ENCODE peak calls at places on chromosomes 1 and 21, in five cellular contexts. One of them, this sample, is unnamed.
A peak's percentile ranks its signal among the peaks of the same experiment; 100 is the strongest.

GRCh38 chr1:102941364-102941947 is 166.9 kb downstream of the COL11A1 start:
- DNase-seq in pancreas: no peak
- DNase-seq in aorta: no peak
- DNase-seq in kidney: no peak
- DNase-seq in A549: peak; percentile 0
- DNase-seq in this sample: no peak

GRCh38 chr1:25030674-25031589 is 100.9 kb upstream of the RUNX3 start:
- DNase-seq in aorta: no peak
- DNase-seq in pancreas: no peak
- DNase-seq in A549: no peak
- DNase-seq in kidney: peak; percentile 44
- DNase-seq in this sample: no peak

GRCh38 chr1:89736937-89737733 is 83.7 kb upstream of the LRRC8D start:
- DNase-seq in A549: no peak
- DNase-seq in aorta: no peak
- DNase-seq in kidney: no peak
- DNase-seq in pancreas: no peak
- DNase-seq in this sample: no peak

GRCh38 chr1:182783068-182783467 is 6.5 kb upstream of the NPL start:
- DNase-seq in kidney: no peak
- DNase-seq in pancreas: no peak
- DNase-seq in aorta: no peak
- DNase-seq in A549: no peak
- DNase-seq in this sample: no peak

GRCh38 chr1:84145051-84145450 is 980 bp downstream of the PRKACB start:
- DNase-seq in A549: no peak
- DNase-seq in kidney: no peak
- DNase-seq in aorta: no peak
- DNase-seq in pancreas: no peak
- DNase-seq in this sample: no peak

GRCh38 chr1:109636201-109636952 is 16.7 kb downstream of the AMPD2 start:
- DNase-seq in kidney: no peak
- DNase-seq in A549: peak; percentile 34
- DNase-seq in pancreas: no peak
- DNase-seq in aorta: no peak
- DNase-seq in this sample: no peak

GRCh38 chr1:90687747-90688146 is 29.4 kb downstream of the BARHL2 start:
- DNase-seq in aorta: no peak
- DNase-seq in pancreas: no peak
- DNase-seq in A549: no peak
- DNase-seq in kidney: no peak
- DNase-seq in this sample: no peak

GRCh38 chr1:204362984-204363334 is 3.2 kb upstream of the PLEKHA6 start:
- DNase-seq in A549: no peak
- DNase-seq in aorta: no peak
- DNase-seq in kidney: no peak
- DNase-seq in pancreas: no peak
- DNase-seq in this sample: no peak

GRCh38 chr1:218496561-218496960 is 151.4 kb downstream of the TGFB2 start:
- DNase-seq in aorta: no peak
- DNase-seq in kidney: no peak
- DNase-seq in pancreas: no peak
- DNase-seq in A549: peak; percentile 99
- DNase-seq in this sample: no peak

GRCh38 chr1:168550971-168551370 is 7.2 kb upstream of the XCL2 start:
- DNase-seq in kidney: no peak
- DNase-seq in A549: peak; percentile 21
- DNase-seq in pancreas: no peak
- DNase-seq in aorta: no peak
- DNase-seq in this sample: no peak

GRCh38 chr1:63824386-63824898 is 50.6 kb downstream of the ROR1 start:
- DNase-seq in aorta: no peak
- DNase-seq in kidney: no peak
- DNase-seq in pancreas: no peak
- DNase-seq in A549: no peak
- DNase-seq in this sample: no peak

GRCh38 chr1:240687820-240688219 is 75.9 kb upstream of the GREM2 start:
- DNase-seq in pancreas: no peak
- DNase-seq in aorta: no peak
- DNase-seq in kidney: no peak
- DNase-seq in A549: no peak
- DNase-seq in this sample: no peak

GRCh38 chr1:112689842-112690237 is 15.4 kb downstream of the MOV10 start:
- DNase-seq in aorta: peak; percentile 53
- DNase-seq in kidney: peak; percentile 35
- DNase-seq in A549: no peak
- DNase-seq in pancreas: no peak
- DNase-seq in this sample: no peak

GRCh38 chr1:91121366-91121765 is 99.5 kb upstream of the ZNF644 start:
- DNase-seq in kidney: no peak
- DNase-seq in A549: no peak
- DNase-seq in pancreas: no peak
- DNase-seq in aorta: no peak
- DNase-seq in this sample: no peak

GRCh38 chr1:98002288-98002687 is 81.5 kb upstream of the DPYD start:
- DNase-seq in A549: no peak
- DNase-seq in pancreas: no peak
- DNase-seq in aorta: no peak
- DNase-seq in kidney: no peak
- DNase-seq in this sample: no peak

GRCh38 chr1:209839875-209840491 is 12.2 kb downstream of the UTP25 start:
- DNase-seq in kidney: no peak
- DNase-seq in aorta: no peak
- DNase-seq in A549: peak; percentile 77
- DNase-seq in pancreas: no peak
- DNase-seq in this sample: no peak

GRCh38 chr1:229254910-229255541 is 15.9 kb upstream of the RAB4A start:
- DNase-seq in aorta: no peak
- DNase-seq in A549: peak; percentile 57
- DNase-seq in pancreas: no peak
- DNase-seq in kidney: no peak
- DNase-seq in this sample: no peak

GRCh38 chr1:236673284-236673919 is 12.9 kb upstream of the ACTN2 start:
- DNase-seq in A549: no peak
- DNase-seq in pancreas: no peak
- DNase-seq in aorta: no peak
- DNase-seq in kidney: no peak
- DNase-seq in this sample: no peak

GRCh38 chr1:201737350-201738060 is 91.5 kb upstream of the IPO9 start:
- DNase-seq in A549: no peak
- DNase-seq in kidney: no peak
- DNase-seq in aorta: no peak
- DNase-seq in pancreas: no peak
- DNase-seq in this sample: no peak

GRCh38 chr1:110634455-110635281 is 28.5 kb upstream of the KCNA2 start:
- DNase-seq in kidney: peak; percentile 92
- DNase-seq in A549: no peak
- DNase-seq in pancreas: peak; percentile 83
- DNase-seq in aorta: peak; percentile 91
- DNase-seq in this sample: peak; percentile 81

GRCh38 chr1:40853113-40853999 is 8.8 kb downstream of the CITED4 start:
- DNase-seq in kidney: no peak
- DNase-seq in aorta: no peak
- DNase-seq in A549: no peak
- DNase-seq in pancreas: no peak
- DNase-seq in this sample: no peak

GRCh38 chr21:44415073-44416025 is 40.0 kb upstream of the LRRC3 start:
- DNase-seq in A549: no peak
- DNase-seq in aorta: peak; percentile 63
- DNase-seq in pancreas: peak; percentile 24
- DNase-seq in kidney: peak; percentile 25
- DNase-seq in this sample: peak; percentile 29

GRCh38 chr21:32955307-32955937 is 70.3 kb upstream of the OLIG2 start:
- DNase-seq in aorta: no peak
- DNase-seq in A549: no peak
- DNase-seq in pancreas: no peak
- DNase-seq in kidney: no peak
- DNase-seq in this sample: no peak

GRCh38 chr1:107141491-107142369 is 891 bp downstream of the NTNG1 start:
- DNase-seq in A549: peak; percentile 36
- DNase-seq in kidney: peak; percentile 77
- DNase-seq in aorta: peak; percentile 76
- DNase-seq in pancreas: peak; percentile 58
- DNase-seq in this sample: peak; percentile 65

GRCh38 chr1:29264773-29265389 is 28.6 kb downstream of the PTPRU start:
- DNase-seq in A549: no peak
- DNase-seq in aorta: no peak
- DNase-seq in pancreas: no peak
- DNase-seq in kidney: no peak
- DNase-seq in this sample: no peak

GRCh38 chr21:32463367-32463766 is 50.9 kb downstream of the EVA1C start:
- DNase-seq in pancreas: no peak
- DNase-seq in A549: peak; percentile 90
- DNase-seq in aorta: no peak
- DNase-seq in kidney: peak; percentile 64
- DNase-seq in this sample: no peak

GRCh38 chr1:88935522-88936222 is 44.3 kb upstream of the GTF2B start:
- DNase-seq in pancreas: no peak
- DNase-seq in aorta: no peak
- DNase-seq in A549: peak; percentile 28
- DNase-seq in kidney: no peak
- DNase-seq in this sample: no peak

GRCh38 chr21:37907076-37907475 is 9.2 kb downstream of the KCNJ6 start:
- DNase-seq in pancreas: no peak
- DNase-seq in kidney: no peak
- DNase-seq in A549: no peak
- DNase-seq in aorta: no peak
- DNase-seq in this sample: no peak

DNA sequence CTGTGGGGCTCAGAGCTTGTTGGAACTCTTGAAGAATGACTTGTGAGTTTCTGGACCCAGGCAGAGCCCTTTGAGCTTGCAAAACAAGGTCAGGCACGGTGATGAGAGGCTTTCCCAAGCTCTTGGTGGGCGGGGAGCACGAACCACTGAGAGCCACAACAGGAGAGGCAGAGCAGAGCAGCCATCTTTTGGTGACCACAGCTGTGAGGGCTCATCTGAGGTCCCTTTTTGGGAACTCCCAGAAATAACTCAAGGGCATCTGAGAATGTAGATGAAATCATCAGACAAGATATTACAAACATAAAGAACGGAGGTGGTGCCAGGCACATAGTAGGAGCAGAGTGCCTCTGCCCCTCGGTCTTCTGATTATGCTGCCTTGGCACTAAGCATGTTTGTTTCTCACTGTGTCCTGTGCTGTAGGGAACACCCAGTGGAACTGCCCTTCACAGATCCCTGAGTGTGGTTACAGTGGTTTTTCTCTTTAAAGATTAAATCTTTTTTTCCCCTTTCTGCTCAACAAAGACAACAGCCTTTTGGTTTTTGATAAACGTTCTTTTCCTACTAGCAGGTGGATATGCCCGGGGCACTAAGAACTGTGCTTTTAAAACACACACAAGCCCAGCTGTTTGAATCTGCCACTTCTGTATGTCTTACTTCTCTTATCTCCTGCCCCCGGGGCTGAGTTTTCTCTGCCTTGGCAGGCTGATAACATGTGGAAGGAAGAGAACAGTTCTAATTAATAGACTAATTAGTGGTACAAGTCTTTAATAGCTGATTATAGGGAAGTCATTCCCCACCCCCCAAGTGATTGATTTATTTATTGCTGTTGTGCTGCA is 37.7 kb downstream of the CD34 start:
- DNase-seq in pancreas: no peak
- DNase-seq in aorta: no peak
- DNase-seq in A549: no peak
- DNase-seq in kidney: no peak
- DNase-seq in this sample: peak; percentile 71
- H3K4me1 ChIP-seq in pancreas: peaks cover 3% of the 10 kb centered on the region
- H3K4me1 ChIP-seq in aorta: no peaks in the 10 kb centered on the region
- H3K4me1 ChIP-seq in A549: peaks cover 4% of the 10 kb centered on the region
- H3K4me1 ChIP-seq in kidney: peaks cover 3% of the 10 kb centered on the region
- H3K4me1 ChIP-seq in this sample: peaks cover 37% of the 10 kb centered on the region

DNA sequence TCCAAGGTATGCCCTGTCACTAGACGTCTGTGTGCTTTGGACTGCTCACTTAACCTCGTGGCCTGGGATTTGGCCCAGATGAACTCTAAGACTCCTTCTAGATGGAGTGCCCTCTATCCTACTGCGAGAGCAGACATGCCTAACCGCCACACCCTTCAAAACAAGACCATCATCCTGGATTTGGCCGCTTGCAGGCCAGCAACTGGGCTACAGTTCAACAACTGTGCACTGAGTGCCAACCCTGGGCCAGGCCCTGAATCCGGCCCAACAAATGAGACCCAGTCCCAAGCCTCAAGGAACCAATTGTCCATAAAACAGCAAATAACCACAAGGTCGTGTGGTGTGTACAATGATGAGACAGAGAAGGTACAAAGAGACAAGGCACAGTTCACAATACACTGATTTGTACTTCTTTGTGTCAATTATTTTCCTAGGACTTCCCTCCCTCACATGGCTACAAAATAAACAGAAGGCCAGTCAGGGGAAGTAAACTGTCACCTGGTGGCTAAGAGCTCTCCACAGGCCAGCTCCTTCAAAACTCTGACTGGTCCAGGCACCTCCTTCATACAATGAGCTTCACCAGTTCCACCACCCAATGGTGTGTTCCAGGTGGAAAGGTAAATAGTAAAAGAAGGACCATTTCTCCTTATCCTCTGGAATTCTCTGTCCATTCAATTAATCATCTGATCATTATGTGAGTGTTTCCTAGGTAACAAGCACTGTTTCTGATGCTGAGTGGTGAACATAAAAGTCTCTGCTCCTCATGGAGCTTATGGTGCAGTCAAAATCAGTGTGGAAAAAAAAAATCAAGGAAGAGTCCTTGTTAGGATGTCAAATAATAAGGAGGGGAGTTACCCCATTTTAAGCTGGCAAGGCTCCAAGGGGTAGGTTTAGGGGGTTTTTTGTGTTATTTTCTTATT is 60.4 kb downstream of the CAPZB start:
- DNase-seq in A549: no peak
- DNase-seq in aorta: no peak
- DNase-seq in pancreas: no peak
- DNase-seq in kidney: no peak
- DNase-seq in this sample: no peak
- H3K4me1 ChIP-seq in A549: peaks cover 12% of the 10 kb centered on the region
- H3K4me1 ChIP-seq in aorta: peaks cover 26% of the 10 kb centered on the region
- H3K4me1 ChIP-seq in pancreas: peaks cover 8% of the 10 kb centered on the region
- H3K4me1 ChIP-seq in kidney: peaks cover 34% of the 10 kb centered on the region
- H3K4me1 ChIP-seq in this sample: peaks cover 75% of the 10 kb centered on the region

DNA sequence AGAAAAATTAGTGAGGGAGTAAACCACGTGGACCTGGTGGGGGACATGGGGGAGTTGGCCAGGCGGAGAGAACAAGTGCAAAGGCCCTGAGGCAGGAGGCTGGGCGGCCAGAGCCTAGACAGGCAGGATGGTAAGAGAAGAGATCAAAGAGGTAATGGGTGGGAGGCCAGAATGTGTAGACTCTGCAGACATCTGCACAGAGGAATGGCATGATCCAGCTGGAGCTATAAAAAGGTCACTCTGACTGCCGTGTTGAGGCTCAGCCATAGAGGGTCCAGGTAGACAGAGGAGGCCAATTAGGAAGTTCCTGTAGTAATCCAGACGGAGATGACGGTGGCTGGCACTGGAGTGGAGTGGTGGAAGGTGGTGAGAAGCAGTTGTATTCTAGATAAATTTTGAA is 3.6 kb downstream of the H6PD start:
- DNase-seq in aorta: peak; percentile 53
- DNase-seq in kidney: no peak
- DNase-seq in A549: no peak
- DNase-seq in pancreas: no peak
- DNase-seq in this sample: peak; percentile 44
- H3K4me1 ChIP-seq in aorta: no peaks in the 10 kb centered on the region
- H3K4me1 ChIP-seq in kidney: peaks cover 25% of the 10 kb centered on the region
- H3K4me1 ChIP-seq in A549: peaks cover 23% of the 10 kb centered on the region
- H3K4me1 ChIP-seq in pancreas: peaks cover 11% of the 10 kb centered on the region
- H3K4me1 ChIP-seq in this sample: peaks cover 86% of the 10 kb centered on the region

GRCh38 chr1:121525355-121525754 is 340.6 kb downstream of the SRGAP2C start:
- DNase-seq in A549: no peak
- DNase-seq in kidney: no peak
- DNase-seq in aorta: no peak
- DNase-seq in pancreas: no peak
- DNase-seq in this sample: no peak
- H3K4me1 ChIP-seq in A549: peaks cover 6% of the 10 kb centered on the region
- H3K4me1 ChIP-seq in kidney: no peaks in the 10 kb centered on the region
- H3K4me1 ChIP-seq in aorta: no peaks in the 10 kb centered on the region
- H3K4me1 ChIP-seq in pancreas: peaks cover 8% of the 10 kb centered on the region
- H3K4me1 ChIP-seq in this sample: no peaks in the 10 kb centered on the region

This sample was measured in upper lobe of right lung.